ENCODE peak calls at places on chromosomes 16 and 17, in seven cellular contexts. M is heart right ventricle, R is adrenal gland, Y is esophagus muscularis mucosa, E is pancreas, F is brain microvascular endothelial cell, C is cardiac muscle cell. G is an unnamed sample.

GRCh38 chr16:28258571-28258970 is 33.8 kb upstream of the SBK1 start:
- DNase-seq in F (peak; percentile 12), E (peak; percentile 54), Y (no peak), C (peak; percentile 87), M (peak; percentile 73), R (peak; percentile 41), G (no peak)

GRCh38 chr17:4472281-4472680 is 26.4 kb upstream of the SPNS2 start:
- DNase-seq in Y (no peak), E (no peak), F (no peak), C (no peak), R (no peak), M (no peak), G (no peak)

GRCh38 chr17:27609606-27610303 is 21.2 kb upstream of the LGALS9 start:
- DNase-seq in M (no peak), F (no peak), R (peak; percentile 77), C (no peak), E (no peak), Y (no peak), G (peak; percentile 50)

GRCh38 chr17:35460354-35460851 is 11.8 kb upstream of the SLFN13 start:
- DNase-seq in F (no peak), Y (no peak), C (peak; percentile 64), M (peak; percentile 23), R (peak; percentile 10), E (peak; percentile 81), G (peak; percentile 87)

GRCh38 chr16:50310308-50311133 is 44.2 kb downstream of the ADCY7 start:
- DNase-seq in E (no peak), F (no peak), M (no peak), C (no peak), Y (no peak), R (no peak), G (no peak)

GRCh38 chr17:80498242-80498919 is 22.0 kb upstream of the NPTX1 start:
- DNase-seq in M (no peak), C (no peak), Y (no peak), F (peak; percentile 74), R (no peak), E (no peak), G (no peak)

GRCh38 chr17:64183815-64184397 is 54.0 kb upstream of the ERN1 start:
- DNase-seq in F (peak; percentile 40), R (no peak), M (no peak), Y (no peak), C (no peak), E (no peak), G (no peak)

GRCh38 chr17:8018436-8018835 is 16.0 kb downstream of the GUCY2D start:
- DNase-seq in F (no peak), R (no peak), M (no peak), Y (no peak), E (no peak), C (no peak), G (no peak)

GRCh38 chr16:78285437-78285917 is 186.0 kb downstream of the WWOX start:
- DNase-seq in E (no peak), Y (no peak), R (no peak), F (no peak), M (no peak), C (no peak), G (no peak)

GRCh38 chr17:21001111-21001812 is 41.5 kb downstream of the USP22 start:
- DNase-seq in C (no peak), R (no peak), E (no peak), F (no peak), Y (no peak), M (no peak), G (no peak)

GRCh38 chr16:12390644-12391043 is 413.0 kb downstream of the CPPED1 start:
- DNase-seq in C (no peak), Y (no peak), F (peak; percentile 7), E (no peak), M (no peak), R (no peak), G (no peak)

GRCh38 chr17:56880571-56880970 is 33.3 kb downstream of the TRIM25 start:
- DNase-seq in Y (no peak), F (no peak), R (no peak), M (no peak), C (no peak), E (no peak), G (no peak)

DNA sequence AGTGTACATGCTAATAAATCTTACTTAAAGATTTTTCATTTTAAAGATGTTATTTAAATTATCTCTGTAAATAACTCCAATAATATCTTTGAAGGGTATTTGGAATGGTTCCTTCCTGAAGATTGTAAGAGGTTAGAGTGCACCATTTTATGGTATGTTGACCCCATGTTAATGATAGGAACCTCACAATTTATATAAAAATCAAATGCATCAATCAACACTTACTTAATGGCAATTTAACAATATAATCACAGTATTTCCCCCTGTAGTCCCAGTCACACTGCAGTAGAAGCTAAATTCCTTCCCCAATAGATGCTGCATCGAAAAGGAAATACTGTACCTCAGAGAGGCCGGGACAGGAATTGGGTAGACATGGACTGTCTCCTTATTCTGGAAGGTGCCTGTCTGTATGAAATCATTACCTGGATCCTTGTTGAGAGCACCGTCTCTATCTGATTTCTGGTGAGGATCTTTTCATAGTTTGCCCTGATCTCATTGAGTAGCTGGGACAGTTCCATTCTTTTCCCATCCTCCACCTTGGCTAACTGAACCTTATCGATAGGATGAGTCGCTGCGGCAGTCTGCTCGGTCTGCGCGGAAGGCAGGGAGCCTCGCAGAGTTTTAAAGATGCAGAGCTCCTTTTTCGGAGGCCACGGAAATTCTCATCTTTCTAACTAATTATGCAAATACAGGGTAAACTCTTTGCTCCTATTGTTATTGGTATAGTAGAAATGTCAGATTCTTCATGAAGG is at the start of gene KRT222:
- DNase-seq in C (peak; percentile 5), R (peak; percentile 14), M (no peak), E (no peak), Y (no peak), F (no peak), G (no peak)
- H3K4me3 ChIP-seq in C (no peak within 1 kb of the TSS), R (peak within 1 kb of the TSS; percentile 46), M (peak within 1 kb of the TSS; percentile 27), E (peak within 1 kb of the TSS; percentile 26), Y (peak within 1 kb of the TSS; percentile 54), F (peak within 1 kb of the TSS; percentile 13), G (no peak within 1 kb of the TSS)

DNA sequence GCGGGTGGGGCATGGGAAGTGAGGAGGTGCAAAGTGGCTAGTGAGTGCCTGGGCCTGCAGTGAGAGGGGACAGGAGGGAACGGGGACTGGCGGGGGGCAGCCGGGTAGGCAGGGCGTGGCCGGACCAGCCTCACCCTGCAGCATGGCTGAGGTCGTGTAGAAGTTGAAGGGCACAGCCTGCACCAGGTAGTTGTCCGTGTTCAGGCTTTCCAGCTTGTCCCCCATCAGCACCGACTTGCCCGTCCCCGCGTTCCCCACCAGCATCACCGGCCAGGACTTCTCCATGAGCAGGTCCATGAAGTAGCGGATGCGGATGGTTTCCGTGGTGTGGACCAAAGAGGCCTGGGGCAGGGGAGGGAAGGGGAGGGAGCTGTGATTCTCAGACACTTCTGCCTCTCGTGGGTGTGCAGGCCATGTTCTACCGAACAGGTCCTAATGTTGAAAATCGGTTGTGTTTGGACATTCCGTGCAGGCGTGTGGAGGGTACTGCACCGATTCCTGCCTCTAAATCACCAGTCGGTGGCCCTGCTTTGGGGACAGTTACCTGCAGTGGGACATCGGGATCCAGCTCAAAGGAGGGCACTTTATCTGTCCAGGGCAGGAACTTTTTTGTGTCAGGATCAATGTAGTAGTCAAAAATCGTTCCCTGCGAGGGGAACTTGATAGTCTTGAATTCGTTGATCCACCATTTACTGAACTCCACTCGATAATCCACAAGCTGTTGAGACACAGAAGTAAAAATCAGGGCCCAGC is 91.6 kb downstream of the DNAH17 start:
- DNase-seq in F (no peak), M (no peak), R (no peak), E (no peak), Y (no peak), C (no peak), G (no peak)
- H3K4me3 ChIP-seq in F (no peak overlapping the region), M (no peak overlapping the region), R (no peak overlapping the region), E (no peak overlapping the region), Y (no peak overlapping the region), C (no peak overlapping the region), G (peak overlapping the region; percentile 21)

GRCh38 chr17:45130640-45131293 is 1.5 kb downstream of the PLCD3 start:
- DNase-seq in R (no peak), Y (no peak), E (no peak), M (no peak), C (no peak), F (no peak), G (no peak)

GRCh38 chr17:45132569-45133463 is 501 bp upstream of the PLCD3 start:
- DNase-seq in Y (peak; percentile 97), R (peak; percentile 88), F (peak; percentile 57), C (peak; percentile 91), M (peak; percentile 86), E (peak; percentile 85), G (peak; percentile 89)

GRCh38 chr17:45131294-45131615 is 1.1 kb downstream of the PLCD3 start:
- DNase-seq in M (no peak), Y (no peak), E (no peak), F (no peak), R (no peak), C (no peak), G (no peak)

GRCh38 chr17:45132302-45132568 is at the start of gene PLCD3:
- DNase-seq in M (no peak), R (no peak), E (no peak), C (no peak), F (no peak), Y (no peak), G (no peak)

GRCh38 chr17:45131616-45132301 is 556 bp downstream of the PLCD3 start:
- DNase-seq in E (peak; percentile 71), C (peak; percentile 73), Y (no peak), F (no peak), R (peak; percentile 59), M (peak; percentile 70), G (peak; percentile 42)
- H3K4me3 ChIP-seq in E (peak overlapping the region; percentile 90), C (peak overlapping the region; percentile 65), Y (peak overlapping the region; percentile 88), F (peak overlapping the region; percentile 77), R (peak overlapping the region; percentile 81), M (peak overlapping the region; percentile 98), G (peak overlapping the region; percentile 55)

GRCh38 chr17:45222273-45222993 is 748 bp downstream of the FMNL1 start:
- DNase-seq in M (no peak), F (no peak), R (no peak), E (no peak), C (no peak), Y (no peak), G (peak; percentile 58)

GRCh38 chr17:45220079-45220478 is 1.6 kb upstream of the FMNL1 start:
- DNase-seq in M (no peak), E (no peak), C (no peak), F (no peak), R (no peak), Y (no peak), G (no peak)

GRCh38 chr17:45221081-45221996 is at the start of gene FMNL1:
- DNase-seq in R (no peak), E (no peak), Y (no peak), F (no peak), C (no peak), M (peak; percentile 73), G (peak; percentile 87)

GRCh38 chr17:45221997-45222272 is 250 bp downstream of the FMNL1 start:
- DNase-seq in M (peak; percentile 29), R (no peak), E (no peak), F (no peak), C (no peak), Y (no peak), G (no peak)

DNA sequence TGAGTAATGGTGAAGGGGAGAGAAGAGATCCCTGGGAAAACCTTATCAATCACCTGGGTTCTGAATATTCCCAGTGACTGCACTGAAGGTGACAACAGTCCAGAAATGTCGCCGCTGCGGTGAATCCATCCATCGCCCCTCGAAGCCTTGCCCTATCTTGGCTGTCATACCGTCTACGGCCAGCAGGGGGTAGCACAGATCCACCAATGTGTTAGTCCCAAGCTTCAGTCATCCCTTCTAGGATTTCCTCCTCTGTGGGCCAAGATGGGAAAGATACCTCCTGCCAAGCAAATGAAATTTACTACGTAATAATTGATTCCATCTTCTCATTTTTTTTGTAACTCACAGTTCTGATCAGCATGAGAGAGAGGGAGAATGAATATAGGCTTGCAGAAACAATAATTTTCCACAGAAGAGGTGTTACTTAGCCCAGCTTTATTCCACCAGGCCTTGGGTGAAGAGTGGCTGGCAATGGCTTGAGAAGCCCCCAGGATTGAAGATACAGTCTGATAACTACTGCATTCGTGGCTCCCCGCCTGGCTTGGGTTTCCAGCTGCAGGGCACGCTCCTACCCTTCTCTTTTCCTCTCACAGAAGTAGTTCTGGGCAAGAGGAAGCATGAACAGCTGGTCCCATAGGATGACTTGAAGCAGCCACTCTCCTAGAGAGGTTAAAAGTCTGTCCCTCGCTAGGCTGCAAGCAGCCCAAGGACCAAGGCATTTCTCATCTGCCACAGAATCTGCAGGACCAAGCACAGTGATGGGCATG is 2.6 kb upstream of the FMNL1 start:
- DNase-seq in F (peak; percentile 68), E (peak; percentile 89), Y (no peak), M (peak; percentile 87), R (peak; percentile 77), C (peak; percentile 86), G (peak; percentile 85)
- H3K4me3 ChIP-seq in F (no peak overlapping the region), E (no peak overlapping the region), Y (no peak overlapping the region), M (no peak overlapping the region), R (no peak overlapping the region), C (no peak overlapping the region), G (no peak overlapping the region)